ENCODE peak calls at places on chromosomes 3 and 15, in seven cellular contexts. Z is mesendoderm, W is psoas muscle, L is A549, A is left ventricle myocardium inferior, G is colonic mucosa, C is cardiac muscle cell. V is an unnamed sample. For H3K4me1, the result is how much of the 10 kb centered on the place peaks cover.

GRCh38 chr15:78907577-78907976 is 34.9 kb downstream of the MORF4L1 start:
- DNase-seq in W (no peak), C (peak), Z (peak), G (no peak), A (no peak), L (no peak), V (no peak)

GRCh38 chr15:57592426-57592825 is 722 bp downstream of the MYZAP start:
- DNase-seq in Z (no peak), L (no peak), G (no peak), C (peak), W (no peak), A (no peak), V (no peak)

GRCh38 chr15:83365370-83365938 is 81.0 kb upstream of the BNC1 start:
- DNase-seq in A (peak), L (peak), G (no peak), C (peak), Z (peak), W (peak), V (no peak)

GRCh38 chr3:171412054-171412453 is 48.2 kb downstream of the TNIK start:
- DNase-seq in W (no peak), L (no peak), A (no peak), G (no peak), C (no peak), Z (no peak), V (no peak)

GRCh38 chr3:118059096-118059495 is 975.5 kb downstream of the IGSF11 start:
- DNase-seq in C (no peak), W (no peak), L (no peak), G (no peak), A (no peak), Z (no peak), V (no peak)

GRCh38 chr3:110344897-110345767 is 726.5 kb upstream of the NECTIN3 start:
- DNase-seq in C (no peak), L (peak), G (no peak), Z (no peak), W (no peak), A (no peak), V (no peak)

GRCh38 chr15:92648190-92648875 is 7.2 kb downstream of the FAM174B start:
- DNase-seq in Z (no peak), W (no peak), G (no peak), L (no peak), A (no peak), C (no peak), V (no peak)

GRCh38 chr15:26045516-26045915 is 182.4 kb upstream of the ATP10A start:
- DNase-seq in G (no peak), A (no peak), Z (no peak), W (no peak), L (no peak), C (no peak), V (no peak)

GRCh38 chr15:57943766-57944165 is 121.7 kb downstream of the ALDH1A2 start:
- DNase-seq in Z (no peak), C (no peak), W (no peak), L (no peak), G (no peak), A (no peak), V (no peak)

GRCh38 chr3:27554706-27555105 is 70.5 kb upstream of the SLC4A7 start:
- DNase-seq in G (no peak), A (no peak), L (no peak), W (no peak), C (no peak), Z (no peak), V (no peak)

GRCh38 chr3:45181496-45181895 is 35.3 kb upstream of the CDCP1 start:
- DNase-seq in Z (no peak), L (no peak), W (no peak), G (no peak), C (no peak), A (no peak), V (no peak)

DNA sequence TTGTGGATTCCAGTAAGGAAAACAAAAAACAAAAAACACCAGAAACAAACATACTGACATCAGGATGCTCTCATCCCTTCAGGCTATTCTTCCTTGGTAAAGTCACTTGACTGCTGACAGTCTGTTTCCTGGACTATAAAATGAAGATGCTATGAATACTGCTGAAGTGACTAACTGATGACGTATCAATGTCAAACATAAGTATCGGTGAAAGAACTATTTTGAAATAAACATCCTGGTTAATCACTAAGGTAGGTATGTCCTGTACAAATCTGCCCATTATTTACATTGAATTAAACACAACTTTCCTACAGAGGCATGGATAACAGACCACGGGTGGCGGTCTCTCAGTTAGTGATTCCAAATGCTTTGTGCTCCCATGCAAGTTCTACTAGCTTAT is 45.9 kb downstream of the CHAC1 start:
- DNase-seq in G (no peak), C (no peak), A (no peak), L (peak), Z (no peak), W (no peak), V (no peak)
- H3K27ac ChIP-seq in G (no peak), C (no peak), A (no peak), L (peak), Z (no peak), W (no peak), V (no peak)

GRCh38 chr15:80582816-80583423 is 112.2 kb upstream of the ABHD17C start:
- DNase-seq in L (no peak), C (no peak), A (no peak), W (no peak), G (no peak), Z (no peak), V (no peak)

GRCh38 chr15:80580536-80581260 is 114.4 kb upstream of the ABHD17C start:
- DNase-seq in L (no peak), W (no peak), Z (no peak), C (no peak), A (no peak), G (no peak), V (no peak)

GRCh38 chr15:80579611-80580010 is 115.5 kb upstream of the ABHD17C start:
- DNase-seq in L (no peak), C (no peak), W (no peak), Z (no peak), A (no peak), G (no peak), V (no peak)

GRCh38 chr15:80580107-80580506 is 115.0 kb upstream of the ABHD17C start:
- DNase-seq in Z (peak), A (no peak), G (no peak), C (no peak), W (no peak), L (no peak), V (no peak)

DNA sequence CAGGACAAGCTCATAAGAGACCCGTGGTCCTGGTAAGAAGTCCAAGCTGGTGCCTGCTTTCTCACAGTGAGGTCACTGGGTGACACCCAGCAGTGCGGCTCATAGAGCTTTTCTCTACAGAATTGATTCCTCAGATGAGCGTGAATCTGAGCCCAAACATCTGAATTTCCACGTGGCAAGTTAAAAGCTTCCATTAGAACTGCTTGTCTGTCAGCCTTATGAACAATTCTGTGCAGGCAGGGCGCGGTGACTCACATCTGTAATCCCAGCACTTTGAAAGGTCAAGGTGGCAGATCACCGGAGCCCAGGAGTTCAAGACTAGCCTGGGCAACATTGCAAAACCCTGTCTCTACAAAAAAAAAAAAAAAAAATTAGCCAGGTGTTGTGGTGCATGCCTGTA is 113.1 kb upstream of the ABHD17C start:
- DNase-seq in L (no peak), A (no peak), W (no peak), C (no peak), G (no peak), Z (no peak), V (no peak)
- H3K4me1 ChIP-seq in L (under half), A (under half), W (under half), C (under half), G (under half), Z (under half), V (under half)

GRCh38 chr3:120614765-120615164 is 18.6 kb downstream of the NDUFB4 start:
- DNase-seq in C (no peak), A (no peak), G (no peak), Z (no peak), L (no peak), W (no peak), V (no peak)
- H3K4me3 ChIP-seq in C (no peak), A (no peak), G (no peak), Z (no peak), L (no peak), W (no peak), V (no peak)

GRCh38 chr3:174330303-174330702 is 528.8 kb upstream of the NAALADL2 start:
- DNase-seq in C (no peak), L (no peak), G (no peak), A (no peak), Z (peak), W (no peak), V (no peak)
- H3K27ac ChIP-seq in C (no peak), L (no peak), G (no peak), A (no peak), Z (no peak), W (no peak), V (no peak)

DNA sequence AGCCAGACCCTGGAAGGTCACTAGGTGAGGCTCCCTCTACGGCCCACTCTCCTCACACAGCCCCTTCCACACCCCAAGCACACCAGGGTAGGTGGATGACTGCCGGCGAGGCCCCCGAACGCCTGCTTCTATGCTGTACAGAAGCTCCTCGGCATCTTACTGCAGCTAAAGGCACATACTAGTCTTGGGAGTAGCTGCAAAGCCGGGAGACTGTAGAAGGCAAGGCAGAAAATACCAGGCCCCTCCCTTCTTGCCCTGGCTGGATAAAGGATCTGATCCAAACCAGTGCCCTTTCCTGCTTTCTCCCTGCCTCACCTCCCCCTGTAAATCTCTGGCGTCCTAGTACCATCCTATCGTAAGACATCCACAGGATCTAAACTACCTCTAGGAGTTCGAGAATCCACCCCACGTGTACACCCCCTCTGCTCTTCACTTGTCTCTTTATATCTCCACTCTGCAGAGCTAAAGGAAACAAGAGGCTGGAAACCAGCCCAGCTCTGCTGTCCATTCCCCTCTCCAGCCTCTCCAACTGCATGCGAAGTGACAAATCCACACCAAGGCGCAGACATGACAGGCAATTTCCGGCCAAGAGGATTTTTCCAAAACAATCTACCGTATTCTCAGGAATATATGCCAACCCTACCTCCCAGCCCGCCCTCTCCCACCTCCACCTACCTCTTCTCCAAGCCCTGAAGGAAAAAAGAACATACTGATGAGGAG is 11.8 kb downstream of the TNK2 start:
- DNase-seq in L (no peak), G (no peak), A (peak), W (peak), C (peak), Z (peak), V (peak)
- H3K4me1 ChIP-seq in L (under half), G (under half), A (half or more), W (half or more), C (under half), Z (under half), V (half or more)

GRCh38 chr3:157531771-157532170 is 28.6 kb upstream of the VEPH1 start:
- DNase-seq in G (no peak), W (no peak), C (no peak), A (no peak), L (no peak), Z (no peak), V (no peak)
- H3K4me3 ChIP-seq in G (no peak), W (no peak), C (no peak), A (no peak), L (no peak), Z (no peak), V (no peak)

V was measured in gastrocnemius medialis.